ENCODE peak calls at places on chromosomes 2 and 18, in four cellular contexts. One of them, this sample, is unnamed.

GRCh38 chr2:23380562-23381065 is 4.4 kb upstream of the KLHL29 start:
- DNase-seq in tibial artery: no peak
- DNase-seq in cardiac muscle cell: no peak
- DNase-seq in CD8-positive, alpha-beta memory T cell: peak; percentile 23
- DNase-seq in this sample: no peak

GRCh38 chr18:3261393-3262233 is at the start of gene MYL12B:
- DNase-seq in CD8-positive, alpha-beta memory T cell: peak; percentile 88
- DNase-seq in tibial artery: peak; percentile 88
- DNase-seq in cardiac muscle cell: peak; percentile 91
- DNase-seq in this sample: peak; percentile 85

GRCh38 chr2:165833156-165833555 is 39.1 kb upstream of the GALNT3 start:
- DNase-seq in tibial artery: no peak
- DNase-seq in cardiac muscle cell: no peak
- DNase-seq in CD8-positive, alpha-beta memory T cell: no peak
- DNase-seq in this sample: no peak

GRCh38 chr2:173644146-173644545 is 289.5 kb downstream of the CDCA7 start:
- DNase-seq in CD8-positive, alpha-beta memory T cell: no peak
- DNase-seq in tibial artery: no peak
- DNase-seq in cardiac muscle cell: no peak
- DNase-seq in this sample: no peak

GRCh38 chr2:161134547-161135518 is 25.4 kb upstream of the TANK start:
- DNase-seq in tibial artery: no peak
- DNase-seq in CD8-positive, alpha-beta memory T cell: no peak
- DNase-seq in cardiac muscle cell: no peak
- DNase-seq in this sample: no peak

GRCh38 chr2:209661286-209661685 is 110.3 kb upstream of the UNC80 start:
- DNase-seq in cardiac muscle cell: no peak
- DNase-seq in tibial artery: no peak
- DNase-seq in CD8-positive, alpha-beta memory T cell: no peak
- DNase-seq in this sample: no peak

GRCh38 chr2:128379021-128380005 is 60.6 kb upstream of the HS6ST1 start:
- DNase-seq in cardiac muscle cell: no peak
- DNase-seq in tibial artery: peak; percentile 75
- DNase-seq in CD8-positive, alpha-beta memory T cell: no peak
- DNase-seq in this sample: no peak

GRCh38 chr2:239160226-239161143 is 240.3 kb downstream of the HDAC4 start:
- DNase-seq in cardiac muscle cell: no peak
- DNase-seq in tibial artery: peak; percentile 51
- DNase-seq in CD8-positive, alpha-beta memory T cell: no peak
- DNase-seq in this sample: peak; percentile 6

GRCh38 chr2:102661846-102662245 is 42.5 kb downstream of the SLC9A2 start:
- DNase-seq in cardiac muscle cell: no peak
- DNase-seq in tibial artery: no peak
- DNase-seq in CD8-positive, alpha-beta memory T cell: no peak
- DNase-seq in this sample: no peak

GRCh38 chr2:55050133-55050994 is at the start of gene RTN4:
- DNase-seq in CD8-positive, alpha-beta memory T cell: peak; percentile 98
- DNase-seq in cardiac muscle cell: peak; percentile 99
- DNase-seq in tibial artery: peak; percentile 100
- DNase-seq in this sample: peak; percentile 99

GRCh38 chr2:39512434-39512935 is 75.4 kb upstream of the MAP4K3 start:
- DNase-seq in cardiac muscle cell: no peak
- DNase-seq in tibial artery: no peak
- DNase-seq in CD8-positive, alpha-beta memory T cell: no peak
- DNase-seq in this sample: peak; percentile 69

GRCh38 chr2:63856302-63856600 is 14.6 kb downstream of the UGP2 start:
- DNase-seq in tibial artery: no peak
- DNase-seq in cardiac muscle cell: no peak
- DNase-seq in CD8-positive, alpha-beta memory T cell: peak; percentile 77
- DNase-seq in this sample: no peak

GRCh38 chr2:176814740-176815367 is 397.7 kb upstream of the HNRNPA3 start:
- DNase-seq in tibial artery: no peak
- DNase-seq in cardiac muscle cell: peak; percentile 49
- DNase-seq in CD8-positive, alpha-beta memory T cell: peak; percentile 40
- DNase-seq in this sample: no peak

GRCh38 chr2:169528271-169528701 is 18.8 kb downstream of the KLHL41 start:
- DNase-seq in cardiac muscle cell: peak; percentile 76
- DNase-seq in tibial artery: peak; percentile 70
- DNase-seq in CD8-positive, alpha-beta memory T cell: peak; percentile 55
- DNase-seq in this sample: peak; percentile 49

GRCh38 chr18:47283476-47283875 is 32.0 kb upstream of the SKOR2 start:
- DNase-seq in CD8-positive, alpha-beta memory T cell: no peak
- DNase-seq in tibial artery: no peak
- DNase-seq in cardiac muscle cell: peak; percentile 40
- DNase-seq in this sample: no peak

GRCh38 chr2:1868683-1869141 is 124.4 kb upstream of the PXDN start:
- DNase-seq in CD8-positive, alpha-beta memory T cell: no peak
- DNase-seq in tibial artery: no peak
- DNase-seq in cardiac muscle cell: no peak
- DNase-seq in this sample: no peak

GRCh38 chr2:63861220-63861822 is 19.6 kb downstream of the UGP2 start:
- DNase-seq in cardiac muscle cell: peak; percentile 57
- DNase-seq in CD8-positive, alpha-beta memory T cell: peak; percentile 73
- DNase-seq in tibial artery: peak; percentile 69
- DNase-seq in this sample: no peak

GRCh38 chr2:226077031-226077430 is 677.5 kb downstream of the NYAP2 start:
- DNase-seq in cardiac muscle cell: no peak
- DNase-seq in CD8-positive, alpha-beta memory T cell: no peak
- DNase-seq in tibial artery: no peak
- DNase-seq in this sample: no peak

GRCh38 chr2:83069724-83070123 is 1389.4 kb downstream of the SUCLG1 start:
- DNase-seq in CD8-positive, alpha-beta memory T cell: no peak
- DNase-seq in cardiac muscle cell: no peak
- DNase-seq in tibial artery: no peak
- DNase-seq in this sample: no peak

GRCh38 chr18:72161686-72162085 is 382.5 kb downstream of the CBLN2 start:
- DNase-seq in CD8-positive, alpha-beta memory T cell: no peak
- DNase-seq in cardiac muscle cell: peak; percentile 3
- DNase-seq in tibial artery: no peak
- DNase-seq in this sample: no peak

GRCh38 chr18:74292541-74292858 is 737 bp upstream of the CYB5A start:
- DNase-seq in tibial artery: no peak
- DNase-seq in CD8-positive, alpha-beta memory T cell: no peak
- DNase-seq in cardiac muscle cell: no peak
- DNase-seq in this sample: no peak

GRCh38 chr2:65663831-65664407 is 231.5 kb upstream of the SPRED2 start:
- DNase-seq in cardiac muscle cell: no peak
- DNase-seq in tibial artery: no peak
- DNase-seq in CD8-positive, alpha-beta memory T cell: no peak
- DNase-seq in this sample: no peak

GRCh38 chr2:133791191-133791590 is 222.9 kb upstream of the NCKAP5 start:
- DNase-seq in tibial artery: no peak
- DNase-seq in CD8-positive, alpha-beta memory T cell: no peak
- DNase-seq in cardiac muscle cell: no peak
- DNase-seq in this sample: no peak

GRCh38 chr2:2698182-2699116 is 367.4 kb upstream of the MYT1L start:
- DNase-seq in cardiac muscle cell: peak; percentile 41
- DNase-seq in tibial artery: no peak
- DNase-seq in CD8-positive, alpha-beta memory T cell: no peak
- DNase-seq in this sample: no peak

GRCh38 chr2:66539452-66539851 is 104.5 kb downstream of the MEIS1 start:
- DNase-seq in CD8-positive, alpha-beta memory T cell: no peak
- DNase-seq in tibial artery: no peak
- DNase-seq in cardiac muscle cell: no peak
- DNase-seq in this sample: no peak

GRCh38 chr2:47503481-47504070 is 100.6 kb downstream of the MSH2 start:
- DNase-seq in cardiac muscle cell: no peak
- DNase-seq in tibial artery: peak; percentile 54
- DNase-seq in CD8-positive, alpha-beta memory T cell: no peak
- DNase-seq in this sample: no peak

GRCh38 chr2:176751314-176751713 is 461.3 kb upstream of the HNRNPA3 start:
- DNase-seq in CD8-positive, alpha-beta memory T cell: no peak
- DNase-seq in tibial artery: no peak
- DNase-seq in cardiac muscle cell: no peak
- DNase-seq in this sample: no peak

GRCh38 chr18:9539283-9539682 is 64.0 kb downstream of the RALBP1 start:
- DNase-seq in tibial artery: no peak
- DNase-seq in cardiac muscle cell: no peak
- DNase-seq in CD8-positive, alpha-beta memory T cell: no peak
- DNase-seq in this sample: no peak

GRCh38 chr2:173574713-173575112 is 220.0 kb downstream of the CDCA7 start:
- DNase-seq in cardiac muscle cell: no peak
- DNase-seq in CD8-positive, alpha-beta memory T cell: no peak
- DNase-seq in tibial artery: no peak
- DNase-seq in this sample: no peak

GRCh38 chr2:39736593-39736992 is 42.5 kb downstream of the THUMPD2 start:
- DNase-seq in cardiac muscle cell: no peak
- DNase-seq in tibial artery: peak; percentile 69
- DNase-seq in CD8-positive, alpha-beta memory T cell: no peak
- DNase-seq in this sample: no peak

GRCh38 chr2:69544951-69545350 is 98.6 kb downstream of the AAK1 start:
- DNase-seq in CD8-positive, alpha-beta memory T cell: no peak
- DNase-seq in cardiac muscle cell: no peak
- DNase-seq in tibial artery: no peak
- DNase-seq in this sample: no peak

GRCh38 chr2:30911327-30911726 is 104.1 kb upstream of the CAPN13 start:
- DNase-seq in tibial artery: no peak
- DNase-seq in CD8-positive, alpha-beta memory T cell: no peak
- DNase-seq in cardiac muscle cell: no peak
- DNase-seq in this sample: no peak

GRCh38 chr2:112149866-112150435 is 11.8 kb downstream of the FBLN7 start:
- DNase-seq in CD8-positive, alpha-beta memory T cell: no peak
- DNase-seq in cardiac muscle cell: no peak
- DNase-seq in tibial artery: peak; percentile 20
- DNase-seq in this sample: no peak

GRCh38 chr18:10421859-10422258 is 32.6 kb upstream of the APCDD1 start:
- DNase-seq in CD8-positive, alpha-beta memory T cell: no peak
- DNase-seq in tibial artery: no peak
- DNase-seq in cardiac muscle cell: no peak
- DNase-seq in this sample: peak; percentile 75

GRCh38 chr18:48839819-48840490 is 110.8 kb downstream of the SMAD7 start:
- DNase-seq in CD8-positive, alpha-beta memory T cell: no peak
- DNase-seq in tibial artery: peak; percentile 45
- DNase-seq in cardiac muscle cell: no peak
- DNase-seq in this sample: peak; percentile 24

GRCh38 chr2:75100011-75100680 is 99.2 kb downstream of the TACR1 start:
- DNase-seq in CD8-positive, alpha-beta memory T cell: no peak
- DNase-seq in cardiac muscle cell: no peak
- DNase-seq in tibial artery: no peak
- DNase-seq in this sample: no peak

GRCh38 chr2:31694444-31694843 is 113.7 kb upstream of the SRD5A2 start:
- DNase-seq in CD8-positive, alpha-beta memory T cell: no peak
- DNase-seq in cardiac muscle cell: no peak
- DNase-seq in tibial artery: no peak
- DNase-seq in this sample: no peak

GRCh38 chr2:241530571-241530970 is 22.2 kb upstream of the STK25 start:
- DNase-seq in cardiac muscle cell: no peak
- DNase-seq in CD8-positive, alpha-beta memory T cell: no peak
- DNase-seq in tibial artery: peak; percentile 40
- DNase-seq in this sample: no peak
- H3K36me3 ChIP-seq in cardiac muscle cell: no peaks in the 10 kb centered on the region
- H3K36me3 ChIP-seq in CD8-positive, alpha-beta memory T cell: no peaks in the 10 kb centered on the region
- H3K36me3 ChIP-seq in tibial artery: no peaks in the 10 kb centered on the region
- H3K36me3 ChIP-seq in this sample: no peaks in the 10 kb centered on the region

GRCh38 chr2:85575739-85576138 is 1.6 kb upstream of the VAMP8 start:
- DNase-seq in CD8-positive, alpha-beta memory T cell: no peak
- DNase-seq in cardiac muscle cell: no peak
- DNase-seq in tibial artery: no peak
- DNase-seq in this sample: no peak
- H3K27ac ChIP-seq in CD8-positive, alpha-beta memory T cell: no peak overlapping the region
- H3K27ac ChIP-seq in cardiac muscle cell: no peak overlapping the region
- H3K27ac ChIP-seq in tibial artery: no peak overlapping the region
- H3K27ac ChIP-seq in this sample: no peak overlapping the region

GRCh38 chr2:17718689-17719088 is 34.9 kb downstream of the SMC6 start:
- DNase-seq in tibial artery: no peak
- DNase-seq in cardiac muscle cell: no peak
- DNase-seq in CD8-positive, alpha-beta memory T cell: no peak
- DNase-seq in this sample: no peak

GRCh38 chr2:17709897-17710296 is 43.7 kb downstream of the SMC6 start:
- DNase-seq in cardiac muscle cell: no peak
- DNase-seq in CD8-positive, alpha-beta memory T cell: no peak
- DNase-seq in tibial artery: no peak
- DNase-seq in this sample: no peak

GRCh38 chr2:17717666-17718065 is 35.9 kb downstream of the SMC6 start:
- DNase-seq in tibial artery: no peak
- DNase-seq in cardiac muscle cell: no peak
- DNase-seq in CD8-positive, alpha-beta memory T cell: no peak
- DNase-seq in this sample: no peak

GRCh38 chr2:17710547-17711248 is 42.9 kb downstream of the SMC6 start:
- DNase-seq in cardiac muscle cell: no peak
- DNase-seq in tibial artery: no peak
- DNase-seq in CD8-positive, alpha-beta memory T cell: no peak
- DNase-seq in this sample: no peak

DNA sequence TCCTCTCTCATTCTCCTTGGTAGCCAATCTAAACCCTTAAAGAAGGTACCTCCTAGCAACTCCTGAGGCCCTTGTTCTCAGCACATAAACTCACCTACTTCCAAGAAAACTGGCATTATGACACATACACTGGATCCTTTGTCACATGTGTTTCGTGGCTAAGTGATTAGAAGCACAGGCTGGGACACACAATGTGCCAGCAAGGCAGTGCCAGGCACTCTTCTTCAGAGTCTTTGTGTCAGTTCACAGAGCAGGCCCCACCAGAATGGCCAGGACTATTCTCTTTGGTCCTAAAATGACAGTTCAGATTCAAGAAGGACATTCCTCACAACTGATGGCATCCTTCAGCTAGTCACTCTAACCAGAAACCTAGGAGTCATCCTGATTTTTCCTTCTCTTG is 40.3 kb downstream of the SMC6 start:
- DNase-seq in tibial artery: no peak
- DNase-seq in CD8-positive, alpha-beta memory T cell: no peak
- DNase-seq in cardiac muscle cell: no peak
- DNase-seq in this sample: no peak
- H3K36me3 ChIP-seq in tibial artery: peaks cover 38% of the 10 kb centered on the region
- H3K36me3 ChIP-seq in CD8-positive, alpha-beta memory T cell: peaks cover 12% of the 10 kb centered on the region
- H3K36me3 ChIP-seq in cardiac muscle cell: peaks cover 48% of the 10 kb centered on the region
- H3K36me3 ChIP-seq in this sample: peaks cover 100% of the 10 kb centered on the region

DNA sequence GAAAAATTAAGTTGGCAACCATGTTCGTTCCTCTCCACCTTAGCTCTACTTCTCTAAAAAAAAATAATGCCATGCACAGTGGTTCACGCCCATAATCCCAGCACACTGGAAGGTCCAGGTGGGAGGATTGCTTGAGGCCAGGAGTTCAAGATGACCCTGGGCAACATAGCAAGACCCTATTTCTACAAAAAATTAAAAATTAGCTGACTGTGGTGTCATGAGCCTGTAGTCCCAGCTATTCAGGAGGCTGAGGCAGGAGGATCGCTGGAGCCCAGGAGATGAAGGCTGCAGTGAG is 40.1 kb upstream of the NPAS2 start:
- DNase-seq in cardiac muscle cell: no peak
- DNase-seq in CD8-positive, alpha-beta memory T cell: no peak
- DNase-seq in tibial artery: no peak
- DNase-seq in this sample: no peak
- H3K27ac ChIP-seq in cardiac muscle cell: no peak overlapping the region
- H3K27ac ChIP-seq in CD8-positive, alpha-beta memory T cell: no peak overlapping the region
- H3K27ac ChIP-seq in tibial artery: no peak overlapping the region
- H3K27ac ChIP-seq in this sample: no peak overlapping the region

This sample was measured in psoas muscle.